ENCODE peak calls at places on chromosomes 2 and 18, in five cellular contexts. N, K, E, C and D are unnamed samples.

GRCh38 chr2:166384774-166385173 is 9.0 kb upstream of the SCN9A start:
- DNase-seq in N (peak), K (no peak), E (no peak), C (no peak), D (no peak)

GRCh38 chr2:232042911-232043564 is 81.5 kb downstream of the DIS3L2 start:
- DNase-seq in N (no peak), K (no peak), E (no peak), C (no peak), D (no peak)

GRCh38 chr2:201847483-201847882 is 41.1 kb downstream of the CDK15 start:
- DNase-seq in N (no peak), K (no peak), E (no peak), C (no peak), D (no peak)

GRCh38 chr18:78547817-78548216 is 431.8 kb upstream of the SALL3 start:
- DNase-seq in N (no peak), K (no peak), E (no peak), C (no peak), D (no peak)

GRCh38 chr18:46497129-46497528 is 159.9 kb downstream of the LOXHD1 start:
- DNase-seq in N (peak), K (no peak), E (peak), C (peak), D (no peak)

GRCh38 chr18:26312196-26312595 is 86.0 kb downstream of the TAF4B start:
- DNase-seq in N (peak), K (no peak), E (no peak), C (no peak), D (no peak)

GRCh38 chr2:240467149-240467642 is 31.7 kb downstream of the GPC1 start:
- DNase-seq in N (no peak), K (no peak), E (no peak), C (no peak), D (no peak)

GRCh38 chr2:39024833-39025232 is 96.0 kb downstream of the SOS1 start:
- DNase-seq in N (no peak), K (no peak), E (no peak), C (no peak), D (no peak)

GRCh38 chr2:43178602-43179542 is 47.5 kb downstream of the ZFP36L2 start:
- DNase-seq in N (no peak), K (peak), E (peak), C (peak), D (no peak)

GRCh38 chr2:191155608-191156071 is 4.8 kb upstream of the STAT4 start:
- DNase-seq in N (peak), K (no peak), E (no peak), C (no peak), D (peak)

GRCh38 chr2:189648846-189649529 is 12.3 kb upstream of the ASNSD1 start:
- DNase-seq in N (no peak), K (no peak), E (no peak), C (no peak), D (no peak)

GRCh38 chr2:46538393-46538792 is 59.0 kb downstream of the TMEM247 start:
- DNase-seq in N (peak), K (no peak), E (no peak), C (no peak), D (no peak)

GRCh38 chr2:80073134-80073561 is 231.4 kb downstream of the LRRTM1 start:
- DNase-seq in N (peak), K (peak), E (peak), C (peak), D (peak)

GRCh38 chr2:25042321-25043240 is 705 bp downstream of the EFR3B start:
- DNase-seq in N (no peak), K (no peak), E (peak), C (peak), D (no peak)

GRCh38 chr2:227862741-227863588 is 8.5 kb upstream of the DAW1 start:
- DNase-seq in N (no peak), K (no peak), E (peak), C (no peak), D (no peak)

GRCh38 chr2:60925994-60926750 is 44.8 kb downstream of the REL start:
- DNase-seq in N (no peak), K (no peak), E (no peak), C (no peak), D (no peak)

GRCh38 chr2:95043300-95043786 is 17.8 kb downstream of the MAL start:
- DNase-seq in N (no peak), K (no peak), E (no peak), C (peak), D (peak)

GRCh38 chr2:187783446-187783845 is 229.2 kb upstream of the TFPI start:
- DNase-seq in N (no peak), K (no peak), E (no peak), C (no peak), D (no peak)

GRCh38 chr2:162482463-162482862 is 138.5 kb downstream of the GCA start:
- DNase-seq in N (no peak), K (no peak), E (no peak), C (no peak), D (no peak)

GRCh38 chr2:158477202-158477601 is 20.4 kb downstream of the PKP4 start:
- DNase-seq in N (no peak), K (no peak), E (no peak), C (no peak), D (no peak)

GRCh38 chr2:102460467-102460866 is 12.6 kb upstream of the SLC9A4 start:
- DNase-seq in N (no peak), K (no peak), E (no peak), C (no peak), D (no peak)